ENCODE peak calls at places on chromosomes 11 and 22, in four cellular contexts. C is activated T-cell treated with anti-CD3 and anti-CD28 coated beads for 1 hour, S is mucosa of descending colon, P is B cell. Q is an unnamed sample.

GRCh38 chr11:28618426-28618825 is 510.2 kb downstream of the METTL15 start:
- DNase-seq in S (no peak), C (no peak), P (no peak), Q (no peak)

GRCh38 chr22:26535499-26535898 is 23.2 kb upstream of the TFIP11 start:
- DNase-seq in C (no peak), S (no peak), P (no peak), Q (peak; percentile 67)

GRCh38 chr11:66683877-66684276 is 6.2 kb upstream of the RBM4B start:
- DNase-seq in P (no peak), C (no peak), S (no peak), Q (no peak)

GRCh38 chr22:31046591-31047226 is 34.4 kb upstream of the SMTN start:
- DNase-seq in P (no peak), S (no peak), C (no peak), Q (no peak)

GRCh38 chr11:69864930-69865661 is 45.9 kb upstream of the FGF3 start:
- DNase-seq in C (no peak), S (no peak), P (no peak), Q (no peak)

GRCh38 chr11:73320786-73321325 is 12.8 kb downstream of the ARHGEF17 start:
- DNase-seq in C (no peak), S (no peak), P (no peak), Q (no peak)

GRCh38 chr11:9568854-9569587 is 4.4 kb upstream of the WEE1 start:
- DNase-seq in C (no peak), S (peak; percentile 72), P (peak; percentile 63), Q (peak; percentile 71)

GRCh38 chr11:37061426-37061825 is 463.4 kb upstream of the RAG2 start:
- DNase-seq in S (no peak), C (no peak), P (no peak), Q (no peak)

GRCh38 chr11:36449566-36450390 is 60.3 kb downstream of the TRAF6 start:
- DNase-seq in C (no peak), S (no peak), P (peak; percentile 46), Q (peak; percentile 33)

GRCh38 chr11:75577198-75577597 is 15.1 kb downstream of the SERPINH1 start:
- DNase-seq in S (no peak), C (peak; percentile 64), P (no peak), Q (peak; percentile 22)

GRCh38 chr11:45859661-45860140 is 12.4 kb downstream of the CRY2 start:
- DNase-seq in P (no peak), C (no peak), S (peak; percentile 93), Q (no peak)

GRCh38 chr22:43136801-43137200 is 6.4 kb downstream of the MCAT start:
- DNase-seq in C (no peak), P (no peak), S (no peak), Q (no peak)

GRCh38 chr22:30492144-30492543 is 13.4 kb downstream of the SEC14L4 start:
- DNase-seq in P (no peak), C (no peak), S (no peak), Q (no peak)

GRCh38 chr11:112042161-112042960 is 17.2 kb downstream of the DLAT start:
- DNase-seq in P (no peak), C (no peak), S (no peak), Q (no peak)

GRCh38 chr11:128867277-128867676 is at the start of gene KCNJ1:
- DNase-seq in C (no peak), P (no peak), S (no peak), Q (no peak)

GRCh38 chr22:33606495-33606894 is 313.8 kb downstream of the LARGE1 start:
- DNase-seq in C (no peak), P (no peak), S (no peak), Q (no peak)

GRCh38 chr11:134242376-134242775 is 10.8 kb downstream of the THYN1 start:
- DNase-seq in S (no peak), C (no peak), P (no peak), Q (no peak)

GRCh38 chr11:114073506-114074381 is 14.2 kb downstream of the ZBTB16 start:
- DNase-seq in C (no peak), P (no peak), S (no peak), Q (no peak)

GRCh38 chr22:18048441-18048898 is 24.1 kb upstream of the MICAL3 start:
- DNase-seq in P (no peak), S (no peak), C (no peak), Q (no peak)

GRCh38 chr22:48806227-48806781 is 1021.4 kb downstream of the BRD1 start:
- DNase-seq in P (no peak), C (no peak), S (no peak), Q (no peak)

GRCh38 chr11:31813242-31813960 is 2.3 kb upstream of the PAX6 start:
- DNase-seq in S (no peak), P (peak; percentile 56), C (no peak), Q (no peak)

GRCh38 chr11:65298131-65298535 is 16.5 kb upstream of the CDC42EP2 start:
- DNase-seq in P (no peak), C (no peak), S (peak; percentile 81), Q (no peak)

GRCh38 chr11:130798280-130798679 is 118.0 kb downstream of the SNX19 start:
- DNase-seq in P (no peak), S (no peak), C (no peak), Q (no peak)